ENCODE peak calls at places on chromosomes 12 and 14, in five cellular contexts. W is stimulated activated CD4-positive, alpha-beta T cell treated with anti-CD3 and anti-CD28 coated beads, Interleukin-15, amount 100 ng/mL, for 1 hour; F is bronchial epithelial cell; G is iPS DF 19.7; Q is activated gamma-delta T cell treated with anti-CD3 and anti-CD28 coated beads, Interleukin-2, amount 50 U/mL, for 16 hours. U is an unnamed sample.

GRCh38 chr14:87800216-87800615 is 192.8 kb downstream of the GALC start:
- DNase-seq in F (no peak), G (no peak), Q (no peak), W (no peak), U (no peak)

GRCh38 chr12:9944404-9944803 is 12.2 kb upstream of the CLEC2A start:
- DNase-seq in F (no peak), G (no peak), Q (no peak), W (no peak), U (no peak)

GRCh38 chr12:124668602-124669001 is 101.2 kb upstream of the NCOR2 start:
- DNase-seq in G (no peak), F (no peak), W (no peak), Q (no peak), U (peak; percentile 67)

GRCh38 chr14:74882103-74882920 is 596 bp downstream of the DLST start:
- DNase-seq in W (peak; percentile 12), Q (peak; percentile 20), F (peak; percentile 58), G (no peak), U (peak; percentile 63)

GRCh38 chr14:79645753-79646362 is 565.4 kb downstream of the DIO2 start:
- DNase-seq in G (no peak), W (no peak), F (no peak), Q (no peak), U (no peak)

GRCh38 chr12:12723681-12724420 is 6.7 kb downstream of the CDKN1B start:
- DNase-seq in G (no peak), W (peak; percentile 5), Q (no peak), F (peak; percentile 7), U (peak; percentile 26)

GRCh38 chr14:102822311-102822863 is 45.1 kb downstream of the TRAF3 start:
- DNase-seq in F (no peak), W (no peak), G (no peak), Q (no peak), U (no peak)

GRCh38 chr12:100154472-100155247 is 12.0 kb upstream of the BLTP3B start:
- DNase-seq in W (peak; percentile 43), G (peak; percentile 70), Q (peak; percentile 56), F (peak; percentile 53), U (peak; percentile 61)

GRCh38 chr12:62834971-62835547 is 99.9 kb downstream of the PPM1H start:
- DNase-seq in F (no peak), G (no peak), Q (no peak), W (no peak), U (peak; percentile 39)

GRCh38 chr12:132669166-132669879 is 17.8 kb downstream of the POLE start:
- DNase-seq in G (no peak), F (peak; percentile 8), W (no peak), Q (no peak), U (no peak)

GRCh38 chr14:81400202-81400678 is at the start of gene STON2:
- DNase-seq in F (peak; percentile 90), Q (no peak), G (no peak), W (no peak), U (peak; percentile 46)

GRCh38 chr12:52020539-52021336 is 14.0 kb downstream of the TAMALIN start:
- DNase-seq in G (no peak), W (peak; percentile 40), F (no peak), Q (peak; percentile 51), U (peak; percentile 61)

GRCh38 chr14:99509871-99510555 is 28.8 kb downstream of the CCNK start:
- DNase-seq in Q (no peak), G (no peak), F (no peak), W (no peak), U (no peak)

GRCh38 chr14:26872930-26873470 is 275.2 kb upstream of the NOVA1 start:
- DNase-seq in W (no peak), G (no peak), F (no peak), Q (no peak), U (no peak)

GRCh38 chr12:15808250-15808971 is 19.2 kb upstream of the EPS8 start:
- DNase-seq in W (no peak), Q (no peak), F (no peak), G (no peak), U (peak; percentile 22)

GRCh38 chr12:93894391-93895095 is 217.4 kb downstream of the CRADD start:
- DNase-seq in W (no peak), F (no peak), Q (no peak), G (no peak), U (peak; percentile 93)

GRCh38 chr12:129413295-129413694 is 490.5 kb downstream of the TMEM132D start:
- DNase-seq in F (no peak), Q (no peak), W (no peak), G (no peak), U (no peak)

GRCh38 chr12:15646586-15646985 is 142.6 kb downstream of the EPS8 start:
- DNase-seq in F (no peak), G (no peak), Q (no peak), W (no peak), U (peak; percentile 46)

GRCh38 chr12:58283553-58283952 is 342.2 kb downstream of the ATP23 start:
- DNase-seq in W (no peak), F (no peak), G (no peak), Q (no peak), U (peak; percentile 31)

GRCh38 chr14:52987514-52987913 is 36.7 kb upstream of the FERMT2 start:
- DNase-seq in G (no peak), Q (no peak), F (no peak), W (no peak), U (no peak)

GRCh38 chr14:104599446-104599845 is 5.1 kb downstream of the TMEM179 start:
- DNase-seq in Q (no peak), F (no peak), W (no peak), G (no peak), U (no peak)

GRCh38 chr12:1744932-1745331 is 54.1 kb downstream of the ADIPOR2 start:
- DNase-seq in G (peak; percentile 48), Q (no peak), W (no peak), F (no peak), U (no peak)

U was measured in fibroblast of the aortic adventitia.